ENCODE peak calls at places on chromosomes 13 and 19, in eight cellular contexts. W, E, X, P, Y, K, N and S are unnamed samples.

GRCh38 chr19:50710094-50710493 is 9.5 kb downstream of the SHANK1 start:
- DNase-seq in K (no peak), Y (no peak), W (no peak), P (no peak), N (no peak), X (peak), E (no peak), S (no peak)

GRCh38 chr19:17249887-17250548 is 4.3 kb upstream of the NR2F6 start:
- DNase-seq in W (no peak), Y (no peak), P (no peak), X (no peak), K (no peak), N (no peak), E (no peak), S (no peak)

GRCh38 chr19:4369888-4370260 is 26.5 kb downstream of the MPND start:
- DNase-seq in P (no peak), X (peak), K (peak), E (no peak), W (no peak), N (no peak), Y (no peak), S (no peak)

GRCh38 chr13:98798849-98799645 is 46.6 kb upstream of the SLC15A1 start:
- DNase-seq in W (peak), N (no peak), E (no peak), P (peak), K (no peak), Y (no peak), X (no peak), S (no peak)

GRCh38 chr13:24683370-24683769 is 3.2 kb downstream of the ATP12A start:
- DNase-seq in W (no peak), P (no peak), E (no peak), N (no peak), X (no peak), Y (no peak), K (no peak), S (no peak)

GRCh38 chr13:113468461-113469147 is 15.3 kb upstream of the ADPRHL1 start:
- DNase-seq in K (no peak), X (no peak), P (no peak), Y (no peak), N (no peak), W (no peak), E (no peak), S (no peak)

GRCh38 chr19:46924874-46925547 is 64.2 kb downstream of the ARHGAP35 start:
- DNase-seq in E (no peak), N (no peak), W (no peak), X (no peak), P (no peak), Y (no peak), K (no peak), S (no peak)

GRCh38 chr13:109782823-109783411 is 3.5 kb downstream of the IRS2 start:
- DNase-seq in N (no peak), W (no peak), K (no peak), P (no peak), E (no peak), X (no peak), Y (no peak), S (no peak)

GRCh38 chr13:104816716-104817115 is 1718.7 kb downstream of the EFNB2 start:
- DNase-seq in X (no peak), E (no peak), P (no peak), Y (no peak), K (no peak), N (no peak), W (no peak), S (no peak)

GRCh38 chr13:28657784-28658538 is 969 bp upstream of the POMP start:
- DNase-seq in P (peak), E (no peak), W (peak), X (no peak), N (no peak), K (peak), Y (no peak), S (no peak)